ENCODE peak calls at places on chromosome 1, in four cellular contexts. A is AG04449, G is BJ, M is gastrocnemius medialis. C is an unnamed sample.
A peak's percentile ranks its signal among the peaks of the same experiment; 100 is the strongest.

GRCh38 chr1:153655333-153655732 is 3.2 kb upstream of the SNAPIN start:
- DNase-seq in A (no peak), G (no peak), M (peak; percentile 58), C (no peak)

GRCh38 chr1:20728371-20729154 is 3.9 kb downstream of the SH2D5 start:
- DNase-seq in A (no peak), G (no peak), M (no peak), C (no peak)

GRCh38 chr1:9444532-9444931 is 94.7 kb upstream of the SLC25A33 start:
- DNase-seq in A (no peak), G (no peak), M (peak; percentile 56), C (no peak)

GRCh38 chr1:45009956-45010854 is 919 bp downstream of the HECTD3 start:
- DNase-seq in A (no peak), G (no peak), M (peak; percentile 42), C (no peak)

GRCh38 chr1:98081951-98082350 is 161.1 kb upstream of the DPYD start:
- DNase-seq in A (no peak), G (no peak), M (no peak), C (no peak)

GRCh38 chr1:164137273-164137947 is 421.6 kb upstream of the PBX1 start:
- DNase-seq in A (no peak), G (no peak), M (no peak), C (no peak)

GRCh38 chr1:181430015-181430657 is 53.2 kb upstream of the CACNA1E start:
- DNase-seq in A (no peak), G (no peak), M (no peak), C (no peak)

GRCh38 chr1:180173952-180174351 is 19.3 kb downstream of the QSOX1 start:
- DNase-seq in A (no peak), G (no peak), M (peak; percentile 88), C (no peak)

GRCh38 chr1:23100074-23100748 is 68.4 kb downstream of the LUZP1 start:
- DNase-seq in A (peak; percentile 90), G (peak; percentile 88), M (peak; percentile 43), C (peak; percentile 64)

GRCh38 chr1:10960954-10961833 is 51.3 kb upstream of the TARDBP start:
- DNase-seq in A (no peak), G (no peak), M (peak; percentile 90), C (no peak)

GRCh38 chr1:10020668-10021067 is 12.1 kb upstream of the UBE4B start:
- DNase-seq in A (no peak), G (no peak), M (no peak), C (no peak)

GRCh38 chr1:230286166-230286889 is 139.8 kb downstream of the PGBD5 start:
- DNase-seq in A (no peak), G (no peak), M (peak; percentile 10), C (no peak)

GRCh38 chr1:174191255-174191906 is 32.1 kb downstream of the RABGAP1L start:
- DNase-seq in A (peak; percentile 74), G (peak; percentile 91), M (no peak), C (peak; percentile 71)

GRCh38 chr1:239912471-239912870 is 179.2 kb upstream of the FMN2 start:
- DNase-seq in A (no peak), G (no peak), M (peak; percentile 17), C (no peak)

GRCh38 chr1:160307455-160307854 is 22.5 kb upstream of the PEX19 start:
- DNase-seq in A (no peak), G (no peak), M (no peak), C (no peak)

GRCh38 chr1:151510957-151511635 is at the start of gene CGN:
- DNase-seq in A (no peak), G (no peak), M (peak; percentile 50), C (peak; percentile 14)

GRCh38 chr1:156160744-156161181 is 7.4 kb downstream of the SEMA4A start:
- DNase-seq in A (no peak), G (no peak), M (peak; percentile 91), C (no peak)

GRCh38 chr1:174074757-174075156 is 52.6 kb upstream of the RC3H1 start:
- DNase-seq in A (peak; percentile 5), G (no peak), M (no peak), C (peak; percentile 3)

GRCh38 chr1:87146538-87146937 is 182.1 kb upstream of the LMO4 start:
- DNase-seq in A (no peak), G (no peak), M (no peak), C (no peak)

GRCh38 chr1:113747376-113747775 is 11.9 kb downstream of the PHTF1 start:
- DNase-seq in A (no peak), G (no peak), M (no peak), C (no peak)

GRCh38 chr1:74517599-74518051 is 5.2 kb upstream of the LRRC53 start:
- DNase-seq in A (no peak), G (no peak), M (no peak), C (no peak)

GRCh38 chr1:8789314-8790214 is 27.9 kb downstream of the RERE start:
- DNase-seq in A (no peak), G (no peak), M (no peak), C (no peak)

GRCh38 chr1:49626474-49626873 is 397.3 kb downstream of the AGBL4 start:
- DNase-seq in A (no peak), G (no peak), M (no peak), C (no peak)

DNA sequence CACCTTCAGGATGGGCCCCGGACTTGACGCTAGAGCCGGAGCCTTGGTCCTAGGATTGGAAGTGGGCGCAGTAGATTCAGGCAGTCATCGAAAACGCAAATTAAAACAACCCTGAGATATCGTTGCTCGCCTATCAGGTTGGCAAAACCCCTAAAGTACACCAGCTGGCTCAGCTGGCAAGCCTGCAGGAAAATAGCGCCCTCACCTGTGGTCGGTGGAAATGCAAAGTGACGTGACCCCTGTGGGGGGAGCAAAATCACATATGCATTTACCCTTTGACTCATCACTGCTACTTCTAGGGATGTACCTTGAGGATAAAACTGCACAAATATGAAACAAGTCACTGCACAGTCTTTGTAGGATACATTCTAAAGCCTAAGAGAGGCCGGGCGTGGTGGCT is 170.3 kb upstream of the TMEM51 start:
- DNase-seq in A (no peak), G (no peak), M (no peak), C (no peak)
- TF ChIP-seq CTCF in A (no peak), G (no peak), M (no peak), C (no peak)

GRCh38 chr1:48448932-48449331 is 23.1 kb downstream of the SPATA6 start:
- DNase-seq in A (no peak), G (no peak), M (no peak), C (no peak)

GRCh38 chr1:48450505-48450904 is 21.5 kb downstream of the SPATA6 start:
- DNase-seq in A (no peak), G (no peak), M (no peak), C (no peak)
- TF ChIP-seq CTCF in A (no peak), G (peak; percentile 20), M (no peak), C (peak; percentile 12)

GRCh38 chr1:110340207-110340468 is 961 bp downstream of the RBM15 start:
- DNase-seq in A (no peak), G (no peak), M (no peak), C (no peak)

GRCh38 chr1:110341146-110341871 is 2.1 kb downstream of the RBM15 start:
- DNase-seq in A (no peak), G (no peak), M (no peak), C (no peak)

GRCh38 chr1:110338200-110339039 is 757 bp upstream of the RBM15 start:
- DNase-seq in A (no peak), G (no peak), M (peak; percentile 97), C (peak; percentile 62)

GRCh38 chr1:110339040-110339426 is at the start of gene RBM15:
- DNase-seq in A (peak; percentile 100), G (peak; percentile 100), M (peak; percentile 100), C (peak; percentile 100)

GRCh38 chr1:110339427-110340206 is 440 bp downstream of the RBM15 start:
- DNase-seq in A (no peak), G (no peak), M (peak; percentile 59), C (no peak)
- TF ChIP-seq CTCF in A (peak; percentile 65), G (peak; percentile 77), M (peak; percentile 94), C (peak; percentile 52)

GRCh38 chr1:41780916-41781315 is 137.8 kb downstream of the HIVEP3 start:
- DNase-seq in A (no peak), G (no peak), M (no peak), C (no peak)

GRCh38 chr1:41775961-41776585 is 142.6 kb downstream of the HIVEP3 start:
- DNase-seq in A (no peak), G (no peak), M (no peak), C (no peak)

GRCh38 chr1:41780322-41780721 is 138.4 kb downstream of the HIVEP3 start:
- DNase-seq in A (no peak), G (no peak), M (no peak), C (no peak)

GRCh38 chr1:41776896-41777431 is 141.8 kb downstream of the HIVEP3 start:
- DNase-seq in A (no peak), G (no peak), M (peak; percentile 69), C (no peak)

DNA sequence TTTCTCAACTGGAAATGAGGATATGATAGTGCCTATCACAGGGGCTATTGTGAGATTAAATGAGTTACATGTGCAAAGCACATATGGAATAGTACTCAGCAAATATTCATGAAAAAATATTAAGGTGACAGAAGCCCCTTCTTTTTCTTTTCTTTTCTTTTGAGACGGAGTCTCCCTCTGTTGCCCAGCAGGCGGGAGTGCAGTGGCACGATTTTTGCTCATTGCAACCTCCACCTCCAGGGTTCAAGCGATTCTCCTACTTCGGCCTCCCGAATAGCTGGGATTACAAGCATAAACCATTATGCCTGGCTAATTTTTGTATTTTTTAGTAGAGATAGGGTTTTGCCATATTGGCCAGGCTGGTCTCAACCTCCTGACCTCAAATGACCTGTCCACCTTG is 139.4 kb downstream of the HIVEP3 start:
- DNase-seq in A (no peak), G (no peak), M (no peak), C (no peak)
- TF ChIP-seq CTCF in A (no peak), G (no peak), M (no peak), C (peak; percentile 2)

GRCh38 chr1:88302843-88303486 is 381.1 kb upstream of the PKN2 start:
- DNase-seq in A (peak; percentile 17), G (no peak), M (no peak), C (peak; percentile 7)
- TF ChIP-seq CTCF in A (peak; percentile 25), G (peak; percentile 45), M (no peak), C (peak; percentile 44)

GRCh38 chr1:57858740-57859139 is 434.9 kb upstream of the DAB1 start:
- DNase-seq in A (no peak), G (no peak), M (no peak), C (no peak)

GRCh38 chr1:57860931-57861600 is 437.2 kb upstream of the DAB1 start:
- DNase-seq in A (no peak), G (no peak), M (no peak), C (no peak)

GRCh38 chr1:57860333-57860732 is 436.5 kb upstream of the DAB1 start:
- DNase-seq in A (no peak), G (no peak), M (no peak), C (no peak)

GRCh38 chr1:57857809-57858208 is 433.9 kb upstream of the DAB1 start:
- DNase-seq in A (no peak), G (no peak), M (no peak), C (no peak)
- TF ChIP-seq CTCF in A (no peak), G (no peak), M (no peak), C (no peak)

GRCh38 chr1:157963713-157964112 is 29.7 kb upstream of the KIRREL1 start:
- DNase-seq in A (no peak), G (no peak), M (peak; percentile 23), C (peak; percentile 23)
- TF ChIP-seq CTCF in A (peak; percentile 75), G (peak; percentile 88), M (peak; percentile 38), C (peak; percentile 90)

C was measured in AG09319.